ENCODE peak calls at places on chromosome 3, in ten cellular contexts. D is sigmoid colon, A is psoas muscle, M is AG04450, B is GM06990, G is IMR-90, J is SK-N-SH, U is HAP-1, Y is left ventricle myocardium inferior, V is transverse colon. H is an unnamed sample. For H3K27me3, the result is how much of the 10 kb centered on the place peaks cover.

GRCh38 chr3:184582583-184582982 is 21.0 kb downstream of the EPHB3 start:
- DNase-seq in M (no peak), U (peak), D (peak), A (peak), V (no peak), G (no peak), J (no peak), B (no peak), Y (peak), H (peak)

GRCh38 chr3:35664460-35664919 is 25.2 kb downstream of the ARPP21 start:
- DNase-seq in U (peak), J (peak), M (peak), Y (peak), A (peak), B (peak), G (peak), V (no peak), D (peak), H (peak)

GRCh38 chr3:171416061-171416460 is 44.1 kb downstream of the TNIK start:
- DNase-seq in U (no peak), Y (no peak), G (peak), J (no peak), B (no peak), D (no peak), V (no peak), A (no peak), M (no peak), H (no peak)

GRCh38 chr3:109985942-109986555 is 648.7 kb upstream of the DPPA4 start:
- DNase-seq in U (no peak), B (no peak), M (no peak), Y (no peak), G (peak), V (no peak), J (no peak), D (no peak), A (no peak), H (no peak)

GRCh38 chr3:189776163-189776824 is 145.1 kb downstream of the TP63 start:
- DNase-seq in B (no peak), D (no peak), A (no peak), U (no peak), V (no peak), Y (no peak), J (no peak), G (no peak), M (no peak), H (no peak)

GRCh38 chr3:103009609-103010008 is 574.8 kb downstream of the ZPLD1 start:
- DNase-seq in B (no peak), V (no peak), J (no peak), M (no peak), G (no peak), A (no peak), U (no peak), D (no peak), Y (no peak), H (no peak)

GRCh38 chr3:160686955-160687535 is 10.1 kb downstream of the ARL14 start:
- DNase-seq in V (no peak), B (no peak), D (no peak), M (no peak), J (peak), Y (no peak), U (no peak), A (no peak), G (peak), H (no peak)

GRCh38 chr3:112514527-112515128 is 15.4 kb upstream of the BTLA start:
- DNase-seq in B (peak), M (no peak), D (no peak), A (no peak), J (no peak), U (no peak), G (peak), Y (no peak), V (no peak), H (no peak)

GRCh38 chr3:23743141-23743784 is 62.5 kb upstream of the UBE2E1 start:
- DNase-seq in Y (no peak), U (no peak), D (no peak), J (no peak), V (no peak), M (no peak), A (no peak), G (no peak), B (no peak), H (no peak)
- H3K27me3 ChIP-seq in Y (under half), U (under half), D (under half), J (under half), V (under half), M (under half), A (under half), G (under half), B (under half), H (under half)

GRCh38 chr3:122993573-122993972 is 34.0 kb downstream of the SEMA5B start:
- DNase-seq in B (no peak), D (no peak), G (no peak), U (no peak), V (no peak), Y (no peak), A (peak), M (no peak), J (peak), H (peak)
- H3K27me3 ChIP-seq in B (under half), D (under half), G (half or more), U (under half), V (under half), Y (under half), A (under half), M (half or more), J (under half), H (under half)

DNA sequence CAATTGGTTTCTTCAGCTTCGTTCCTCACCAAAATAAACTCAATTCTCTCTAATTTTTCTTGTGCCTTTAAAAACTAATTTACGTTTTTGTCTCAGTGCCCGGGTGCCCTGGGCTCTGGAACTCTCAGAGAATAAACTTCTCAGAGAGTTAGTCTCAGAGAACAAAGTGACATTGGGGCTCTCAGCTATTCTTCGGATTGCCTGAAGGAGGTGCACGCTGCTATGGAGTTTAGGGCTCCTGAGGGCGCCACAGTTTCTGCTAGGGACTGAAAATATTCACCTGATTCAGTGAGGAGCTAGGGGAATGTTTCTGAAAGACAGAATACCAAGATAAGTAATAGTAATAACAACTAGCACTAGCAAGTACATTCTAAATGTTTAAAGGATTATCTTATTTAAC is 22.7 kb downstream of the ZIC4 start:
- DNase-seq in A (no peak), V (no peak), U (peak), D (no peak), G (no peak), M (no peak), B (no peak), Y (no peak), J (no peak), H (no peak)
- H3K27me3 ChIP-seq in A (under half), V (half or more), U (under half), D (half or more), G (half or more), M (half or more), B (under half), Y (half or more), J (under half), H (under half)

GRCh38 chr3:14598143-14598569 is 53.4 kb upstream of the CCDC174 start:
- DNase-seq in J (peak), B (no peak), Y (no peak), A (no peak), U (peak), V (no peak), G (peak), M (peak), D (no peak), H (no peak)

GRCh38 chr3:14601692-14602005 is 49.9 kb upstream of the CCDC174 start:
- DNase-seq in Y (no peak), M (no peak), G (no peak), U (no peak), V (no peak), J (no peak), B (no peak), D (no peak), A (no peak), H (no peak)

GRCh38 chr3:14599488-14599887 is 52.1 kb upstream of the CCDC174 start:
- DNase-seq in J (no peak), U (no peak), M (no peak), D (no peak), Y (no peak), G (no peak), B (no peak), V (no peak), A (no peak), H (no peak)

GRCh38 chr3:14600856-14601610 is 50.5 kb upstream of the CCDC174 start:
- DNase-seq in Y (no peak), J (no peak), M (no peak), A (no peak), D (no peak), U (no peak), G (no peak), B (no peak), V (no peak), H (no peak)

DNA sequence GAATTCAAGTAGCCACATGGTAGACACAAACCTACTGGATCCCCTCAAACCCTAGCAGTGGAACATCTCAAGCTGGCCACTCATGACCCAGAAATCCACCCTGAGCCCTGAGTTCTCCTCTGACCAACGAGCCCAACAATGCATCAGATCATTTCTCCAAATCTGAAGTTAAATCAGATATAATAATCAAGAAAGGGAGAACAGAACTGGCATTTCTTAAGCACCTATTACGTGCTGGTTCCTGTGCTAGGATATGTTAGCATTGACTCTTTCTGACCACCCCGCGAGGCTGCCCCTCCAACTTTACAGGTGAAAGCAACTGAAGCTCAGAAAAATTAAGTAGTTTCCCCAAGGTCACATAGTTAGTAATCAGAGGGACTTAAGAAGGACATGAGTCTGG is 51.5 kb upstream of the CCDC174 start:
- DNase-seq in G (no peak), U (no peak), V (no peak), J (no peak), B (no peak), D (no peak), A (no peak), Y (no peak), M (no peak), H (no peak)
- H3K27me3 ChIP-seq in G (under half), U (under half), V (half or more), J (under half), B (under half), D (half or more), A (under half), Y (half or more), M (under half), H (under half)

H was measured in WERI-Rb-1.